ENCODE peak calls at places on chromosomes 16 and 17, in six cellular contexts. U is neuronal stem cell, V is IMR-90, I is mesenchymal stem cell, L is trophoblast cell, T is H1. A is an unnamed sample.

GRCh38 chr16:34078697-34079096 is 619.3 kb downstream of the TP53TG3F start:
- DNase-seq in I (no peak), U (peak), V (peak), L (no peak), T (no peak), A (no peak)

GRCh38 chr16:25859645-25860044 is 167.9 kb downstream of the HS3ST4 start:
- DNase-seq in I (no peak), U (no peak), L (no peak), V (no peak), T (no peak), A (no peak)

GRCh38 chr16:20023190-20023589 is 50.5 kb downstream of the GPR139 start:
- DNase-seq in T (no peak), U (peak), L (peak), I (peak), V (peak), A (no peak)

GRCh38 chr17:80124351-80124981 is 22.5 kb downstream of the EIF4A3 start:
- DNase-seq in L (peak), U (peak), T (peak), I (peak), V (peak), A (peak)

GRCh38 chr16:50302472-50303005 is 36.2 kb downstream of the ADCY7 start:
- DNase-seq in T (no peak), L (no peak), U (no peak), I (no peak), V (no peak), A (no peak)

GRCh38 chr16:56632848-56633365 is 448 bp downstream of the MT1M start:
- DNase-seq in I (no peak), V (no peak), T (no peak), L (no peak), U (no peak), A (no peak)

GRCh38 chr17:27566673-27567562 is 64.1 kb upstream of the LGALS9 start:
- DNase-seq in L (no peak), I (no peak), T (no peak), U (no peak), V (peak), A (no peak)

GRCh38 chr16:2954647-2955381 is 9.3 kb upstream of the KREMEN2 start:
- DNase-seq in T (no peak), L (no peak), V (no peak), U (no peak), I (no peak), A (peak)

GRCh38 chr17:27747462-27748359 is 52.6 kb downstream of the NOS2 start:
- DNase-seq in L (no peak), I (no peak), U (no peak), T (peak), V (no peak), A (peak)

GRCh38 chr17:56781944-56782737 is 51.6 kb downstream of the C17orf67 start:
- DNase-seq in L (no peak), U (no peak), T (no peak), I (no peak), V (no peak), A (no peak)

GRCh38 chr16:17130733-17131132 is 340.0 kb downstream of the XYLT1 start:
- DNase-seq in V (no peak), U (no peak), L (no peak), I (no peak), T (no peak), A (no peak)

GRCh38 chr17:64240741-64241347 is 22.2 kb downstream of the TEX2 start:
- DNase-seq in V (peak), I (peak), L (peak), T (no peak), U (no peak), A (no peak)

GRCh38 chr17:69084911-69085310 is 24.2 kb upstream of the ABCA9 start:
- DNase-seq in I (peak), V (no peak), L (peak), T (peak), U (peak), A (peak)

GRCh38 chr17:3683054-3683511 is 12.9 kb downstream of the P2RX5 start:
- DNase-seq in I (peak), T (no peak), U (no peak), L (peak), V (no peak), A (peak)

GRCh38 chr17:59618894-59619312 is 792 bp upstream of the CLTC start:
- DNase-seq in I (no peak), T (no peak), L (no peak), V (peak), U (no peak), A (no peak)

GRCh38 chr16:9370071-9370491 is 278.6 kb downstream of the HAPSTR1 start:
- DNase-seq in I (no peak), T (no peak), U (no peak), V (no peak), L (no peak), A (no peak)

GRCh38 chr16:73083271-73083670 is 35.3 kb upstream of the ZFHX3 start:
- DNase-seq in L (no peak), I (peak), U (no peak), V (no peak), T (no peak), A (no peak)

GRCh38 chr16:48507346-48507745 is 102.6 kb downstream of the N4BP1 start:
- DNase-seq in L (no peak), U (no peak), T (no peak), V (no peak), I (no peak), A (no peak)

GRCh38 chr17:8839410-8839935 is 28.0 kb downstream of the PIK3R6 start:
- DNase-seq in L (no peak), I (no peak), T (no peak), U (no peak), V (no peak), A (no peak)

GRCh38 chr17:44767493-44767892 is 8.7 kb downstream of the ADAM11 start:
- DNase-seq in T (no peak), V (no peak), L (no peak), I (no peak), U (no peak), A (peak)

GRCh38 chr17:68993112-68993511 is 37.9 kb upstream of the ABCA8 start:
- DNase-seq in I (peak), T (no peak), L (no peak), V (peak), U (no peak), A (no peak)

GRCh38 chr16:68093816-68094613 is 8.8 kb downstream of the NFATC3 start:
- DNase-seq in U (no peak), I (peak), T (no peak), V (peak), L (peak), A (no peak)

GRCh38 chr17:49521088-49521450 is 26.0 kb downstream of the NGFR start:
- DNase-seq in I (no peak), T (no peak), V (no peak), L (no peak), U (no peak), A (peak)

GRCh38 chr17:4974064-4974670 is 6.5 kb upstream of the SPAG7 start:
- DNase-seq in L (no peak), V (no peak), I (no peak), U (no peak), T (no peak), A (no peak)

GRCh38 chr16:53546988-53547391 is 44.0 kb upstream of the AKTIP start:
- DNase-seq in T (peak), U (no peak), V (peak), I (peak), L (peak), A (peak)

GRCh38 chr17:78899361-78900260 is 3.4 kb downstream of the CEP295NL start:
- DNase-seq in L (peak), I (no peak), T (no peak), U (no peak), V (no peak), A (peak)

GRCh38 chr16:30011505-30012480 is 966 bp upstream of the DOC2A start:
- DNase-seq in T (no peak), U (no peak), L (no peak), I (no peak), V (no peak), A (peak)

GRCh38 chr17:78325076-78325712 is 34.7 kb downstream of the SOCS3 start:
- DNase-seq in L (peak), U (no peak), I (peak), T (no peak), V (peak), A (no peak)

GRCh38 chr16:84503751-84504395 is 586 bp downstream of the MEAK7 start:
- DNase-seq in L (no peak), T (no peak), U (no peak), I (peak), V (peak), A (no peak)
- H3K14ac ChIP-seq in L (peak), T (no peak), U (peak), I (no peak), V (peak), A (no peak)

DNA sequence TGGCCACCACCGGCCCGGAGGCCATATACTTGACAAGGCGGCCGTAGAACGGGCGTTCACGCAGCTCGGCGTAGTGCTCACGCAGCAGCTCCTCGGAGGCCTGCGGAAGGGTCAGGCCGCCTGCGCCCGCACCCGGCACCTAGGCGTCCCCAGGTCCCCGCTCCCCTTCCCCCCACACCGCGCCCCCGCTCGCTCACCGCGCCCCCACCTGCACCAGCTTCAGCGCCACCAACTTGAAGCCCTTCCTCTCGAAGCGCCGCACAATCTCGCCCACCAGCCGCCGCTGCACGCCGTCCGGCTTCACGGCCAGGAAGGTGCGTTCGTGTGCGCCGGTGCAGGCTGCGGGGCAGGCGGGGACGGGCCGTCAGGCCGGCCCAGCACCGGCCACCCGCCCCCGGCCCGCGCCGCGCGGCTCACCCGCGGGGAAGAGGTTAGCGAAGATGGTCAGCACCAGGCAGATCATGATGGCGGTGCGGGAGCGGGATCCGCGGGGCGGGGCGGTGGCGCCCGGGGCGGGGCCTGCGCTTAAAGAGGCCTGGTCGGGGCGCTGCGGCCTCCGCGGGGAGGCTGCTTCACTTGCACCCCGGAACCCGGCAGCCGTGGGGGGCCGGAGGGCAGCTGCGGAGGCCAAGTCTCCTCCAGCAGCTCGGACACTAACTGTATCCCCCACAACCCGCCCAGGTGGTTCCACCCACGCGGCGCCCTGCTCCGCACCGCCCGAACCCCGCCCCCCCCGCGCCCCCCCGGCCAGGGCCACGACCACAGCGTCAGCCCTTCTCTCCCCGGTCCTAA is at the start of gene NME3:
- DNase-seq in V (peak), I (peak), U (peak), T (no peak), L (peak), A (peak)
- H3K4ac ChIP-seq in V (peak), I (peak), U (peak), T (peak), L (peak), A (no peak)

GRCh38 chr17:20970329-20970728 is 72.5 kb downstream of the USP22 start:
- DNase-seq in T (no peak), V (no peak), U (no peak), L (no peak), I (no peak), A (no peak)
- H4K8ac ChIP-seq in T (no peak), V (no peak), U (no peak), L (no peak), I (no peak), A (no peak)

GRCh38 chr16:24775455-24775854 is 46.0 kb downstream of the TNRC6A start:
- DNase-seq in V (peak), T (no peak), U (no peak), I (peak), L (no peak), A (no peak)
- H3K14ac ChIP-seq in V (no peak), T (no peak), U (no peak), I (no peak), L (no peak), A (no peak)

DNA sequence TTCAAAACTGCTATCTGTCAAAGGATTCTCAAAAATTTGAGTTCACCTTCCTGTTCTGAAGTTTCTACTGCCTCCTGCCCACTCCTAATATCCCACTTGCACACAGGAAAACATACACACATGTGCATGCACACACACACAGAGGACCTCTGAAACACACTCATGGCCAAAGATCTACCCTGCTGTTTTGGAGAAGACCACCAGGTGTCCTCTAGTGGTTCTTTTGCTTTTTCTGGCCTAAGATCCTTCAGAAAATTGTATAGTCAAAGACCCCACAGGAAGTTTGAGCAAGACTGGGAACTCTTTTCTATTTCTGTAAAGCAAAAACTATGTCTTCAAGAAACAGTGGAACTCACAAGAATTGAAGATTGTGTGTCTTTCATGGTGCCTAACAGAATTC is 90.2 kb downstream of the CDH8 start:
- DNase-seq in L (no peak), T (no peak), I (no peak), V (no peak), U (no peak), A (no peak)
- H3K4ac ChIP-seq in L (no peak), T (no peak), I (no peak), V (no peak), U (no peak), A (no peak)

GRCh38 chr17:66492080-66492479 is 189.7 kb downstream of the PRKCA start:
- DNase-seq in U (no peak), I (no peak), L (no peak), T (no peak), V (no peak), A (no peak)
- H4K8ac ChIP-seq in U (no peak), I (no peak), L (no peak), T (no peak), V (no peak), A (no peak)

DNA sequence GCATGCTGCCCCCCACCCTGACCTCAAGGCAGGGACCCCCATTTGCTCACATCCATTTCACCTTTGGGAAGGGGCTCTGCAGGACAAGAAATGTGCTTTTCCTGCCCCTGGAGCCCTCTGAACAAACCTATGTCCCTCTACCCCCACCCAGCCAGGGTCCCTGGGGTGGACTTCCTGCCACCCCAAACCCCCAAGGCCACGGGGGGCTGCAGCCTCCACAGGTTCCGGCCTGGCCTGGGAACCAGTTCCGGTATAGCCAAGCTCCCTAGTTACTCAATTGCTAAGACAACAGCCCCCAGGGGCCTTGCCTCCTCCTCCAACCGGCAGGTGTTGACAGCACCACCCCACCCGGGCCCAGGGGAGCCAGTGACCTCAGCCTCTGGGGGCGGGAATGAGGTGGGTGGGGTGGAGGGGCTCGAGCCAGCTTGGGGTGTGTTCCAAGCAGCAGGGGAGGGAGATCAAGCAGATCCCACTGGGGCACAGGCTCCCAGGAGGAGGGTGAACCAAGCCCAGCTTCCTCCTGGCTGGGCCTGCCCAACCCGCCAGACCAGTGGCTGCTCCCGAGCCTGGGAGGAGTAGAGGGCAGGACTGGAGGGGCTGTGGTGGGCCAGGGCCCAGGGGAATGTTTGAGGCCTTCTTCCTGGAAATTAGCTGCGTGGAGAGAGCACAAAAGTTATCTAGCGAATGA is 6.6 kb downstream of the PNMT start:
- DNase-seq in V (no peak), T (no peak), I (no peak), U (no peak), L (peak), A (peak)
- H3K14ac ChIP-seq in V (no peak), T (no peak), I (no peak), U (no peak), L (no peak), A (no peak)

GRCh38 chr17:17021194-17021863 is 20.9 kb upstream of the MPRIP start:
- DNase-seq in I (no peak), L (peak), V (no peak), U (peak), T (no peak), A (peak)
- H3K4ac ChIP-seq in I (no peak), L (peak), V (peak), U (no peak), T (no peak), A (no peak)

A was measured in H9.